ENCODE peak calls at places on chromosomes 12 and 14, in eight cellular contexts. D is K562, N is mucosa of descending colon, O is AG10803, K is GM06990, S is suprapubic skin, G is tibial nerve, W is kidney epithelial cell. Z is an unnamed sample.

GRCh38 chr12:63206908-63207307 is 55.9 kb upstream of the AVPR1A start:
- DNase-seq in O (peak), N (no peak), S (no peak), G (peak), K (no peak), W (peak), D (no peak), Z (no peak)

GRCh38 chr12:78087363-78087675 is 256.6 kb downstream of the NAV3 start:
- DNase-seq in W (no peak), K (no peak), S (no peak), D (no peak), O (peak), G (no peak), N (no peak), Z (no peak)

GRCh38 chr12:124532331-124532750 is 35.1 kb downstream of the NCOR2 start:
- DNase-seq in G (no peak), S (peak), O (no peak), N (no peak), K (no peak), D (no peak), W (no peak), Z (no peak)

GRCh38 chr14:63952053-63952932 is 99.5 kb downstream of the SYNE2 start:
- DNase-seq in N (no peak), W (no peak), O (no peak), D (no peak), G (no peak), S (no peak), K (no peak), Z (no peak)

GRCh38 chr12:1650954-1651353 is 21.9 kb downstream of the WNT5B start:
- DNase-seq in K (no peak), G (no peak), O (no peak), N (no peak), W (no peak), D (no peak), S (no peak), Z (no peak)

GRCh38 chr12:45685680-45686079 is 43.8 kb upstream of the ARID2 start:
- DNase-seq in W (no peak), K (no peak), N (no peak), O (no peak), S (no peak), G (no peak), D (no peak), Z (peak)

GRCh38 chr14:39293629-39294028 is 59.9 kb downstream of the MIA2 start:
- DNase-seq in O (no peak), G (no peak), W (no peak), S (no peak), K (no peak), D (no peak), N (no peak), Z (no peak)

GRCh38 chr12:127231366-127231765 is 1035.6 kb upstream of the TMEM132C start:
- DNase-seq in D (no peak), S (no peak), N (no peak), K (no peak), O (no peak), G (no peak), W (no peak), Z (no peak)

GRCh38 chr12:20547788-20548575 is 147.2 kb upstream of the SLCO1C1 start:
- DNase-seq in G (no peak), D (no peak), O (peak), K (no peak), W (no peak), N (no peak), S (no peak), Z (no peak)

GRCh38 chr12:72017054-72017651 is 78.5 kb downstream of the TPH2 start:
- DNase-seq in W (peak), N (peak), S (peak), O (peak), G (peak), D (peak), K (peak), Z (peak)

GRCh38 chr12:24244231-24244630 is 294.8 kb upstream of the SOX5 start:
- DNase-seq in W (no peak), G (no peak), S (no peak), K (no peak), D (no peak), O (no peak), N (no peak), Z (no peak)

GRCh38 chr12:121657305-121658008 is 12.0 kb downstream of the MORN3 start:
- DNase-seq in G (no peak), W (no peak), S (no peak), O (no peak), N (no peak), K (no peak), D (no peak), Z (no peak)

GRCh38 chr14:36655963-36656768 is 5.5 kb upstream of the PAX9 start:
- DNase-seq in W (no peak), O (no peak), G (no peak), N (peak), K (no peak), S (no peak), D (no peak), Z (no peak)

GRCh38 chr14:29993148-29993547 is 65.5 kb upstream of the PRKD1 start:
- DNase-seq in G (no peak), K (no peak), O (no peak), S (no peak), W (no peak), N (no peak), D (no peak), Z (no peak)

GRCh38 chr12:121697093-121697698 is 15.4 kb upstream of the TMEM120B start:
- DNase-seq in W (no peak), N (no peak), G (no peak), K (no peak), S (no peak), O (peak), D (peak), Z (peak)

GRCh38 chr12:29921307-29921706 is 137.6 kb upstream of the TMTC1 start:
- DNase-seq in K (no peak), G (no peak), D (no peak), N (no peak), W (peak), O (no peak), S (no peak), Z (no peak)

GRCh38 chr14:49984419-49984818 is 91.5 kb downstream of the ARF6 start:
- DNase-seq in W (no peak), G (no peak), N (no peak), S (no peak), D (no peak), K (no peak), O (no peak), Z (no peak)

GRCh38 chr12:64682572-64683277 is 72.4 kb downstream of the RASSF3 start:
- DNase-seq in G (no peak), N (no peak), S (no peak), D (no peak), O (peak), K (no peak), W (no peak), Z (no peak)

GRCh38 chr12:21300632-21301031 is 34.1 kb downstream of the SLCO1A2 start:
- DNase-seq in D (no peak), K (no peak), O (no peak), G (no peak), N (no peak), S (no peak), W (no peak), Z (no peak)

GRCh38 chr12:75715323-75715644 is 203.9 kb upstream of the KRR1 start:
- DNase-seq in O (no peak), K (no peak), G (no peak), S (no peak), W (no peak), D (no peak), N (no peak), Z (no peak)

GRCh38 chr12:92466391-92467305 is 236.1 kb upstream of the PLEKHG7 start:
- DNase-seq in K (peak), O (no peak), D (no peak), S (no peak), G (no peak), W (no peak), N (peak), Z (peak)

GRCh38 chr14:93120952-93121834 is 5.5 kb upstream of the ITPK1 start:
- DNase-seq in N (no peak), G (no peak), D (no peak), O (no peak), W (no peak), S (no peak), K (no peak), Z (no peak)

GRCh38 chr12:31835276-31835882 is 106.6 kb upstream of the AMN1 start:
- DNase-seq in N (no peak), D (no peak), W (no peak), G (no peak), O (no peak), K (no peak), S (no peak), Z (peak)

GRCh38 chr14:63689132-63689531 is 38.7 kb downstream of the SGPP1 start:
- DNase-seq in S (no peak), W (no peak), D (no peak), G (no peak), N (no peak), O (no peak), K (no peak), Z (no peak)

GRCh38 chr14:80602931-80603330 is 338.6 kb downstream of the CEP128 start:
- DNase-seq in K (no peak), D (no peak), G (no peak), W (no peak), S (no peak), N (no peak), O (no peak), Z (no peak)

GRCh38 chr14:80973918-80974317 is 18.5 kb downstream of the TSHR start:
- DNase-seq in W (peak), K (no peak), G (no peak), S (no peak), N (no peak), D (no peak), O (peak), Z (no peak)

GRCh38 chr12:58359084-58359483 is 417.7 kb downstream of the ATP23 start:
- DNase-seq in S (peak), D (no peak), W (no peak), O (peak), K (no peak), G (no peak), N (no peak), Z (no peak)

GRCh38 chr14:95304342-95304741 is 15.4 kb downstream of the CLMN start:
- DNase-seq in N (no peak), K (no peak), S (no peak), G (no peak), W (no peak), D (no peak), O (no peak), Z (no peak)

GRCh38 chr14:85529803-85530574 is at the start of gene FLRT2:
- DNase-seq in S (peak), G (peak), K (no peak), O (peak), D (no peak), N (peak), W (no peak), Z (no peak)
- H3K4me3 ChIP-seq in S (peak), G (peak), K (no peak), O (peak), D (no peak), N (no peak), W (peak), Z (no peak)

GRCh38 chr12:96327889-96328288 is 72.3 kb downstream of the CDK17 start:
- DNase-seq in G (no peak), O (no peak), W (no peak), D (no peak), N (no peak), K (no peak), S (no peak), Z (peak)
- TF ChIP-seq CTCF in G (no peak), O (no peak), W (no peak), D (no peak), N (no peak), K (no peak), S (no peak), Z (no peak)

GRCh38 chr12:54279632-54280400 is at the start of gene CBX5:
- DNase-seq in O (peak), W (peak), D (peak), K (peak), N (peak), S (peak), G (peak), Z (peak)

GRCh38 chr12:54279227-54279631 is 693 bp downstream of the CBX5 start:
- DNase-seq in D (no peak), O (no peak), W (no peak), K (no peak), N (no peak), G (no peak), S (no peak), Z (no peak)

GRCh38 chr12:54276368-54276767 is 3.6 kb downstream of the CBX5 start:
- DNase-seq in S (no peak), K (no peak), N (no peak), D (no peak), O (no peak), G (no peak), W (no peak), Z (peak)

GRCh38 chr12:54280401-54281260 is at the start of gene HNRNPA1:
- DNase-seq in G (peak), O (peak), N (peak), D (peak), W (peak), S (peak), K (peak), Z (peak)

DNA sequence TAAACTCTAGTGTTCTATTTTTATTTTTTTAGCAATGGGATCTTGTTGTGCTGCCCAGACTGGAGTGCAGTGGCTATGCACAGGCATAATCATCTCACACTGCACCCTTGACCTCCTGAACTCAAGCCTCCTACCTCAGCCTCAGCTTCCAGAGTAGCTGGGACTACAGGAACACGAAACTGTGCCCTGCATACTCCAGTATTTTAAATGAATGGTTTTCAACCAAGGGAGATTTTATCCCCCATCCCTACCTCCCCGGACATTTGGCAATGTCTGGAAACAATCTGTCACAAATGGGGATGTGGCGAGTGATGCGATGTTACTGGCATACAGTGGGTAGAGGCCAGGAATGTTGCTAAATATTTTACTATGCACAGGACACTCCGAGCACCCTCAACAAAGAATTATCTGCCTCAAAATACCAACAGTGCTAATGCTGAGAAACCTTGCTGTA is 2.1 kb downstream of the CBX5 start:
- DNase-seq in D (no peak), W (no peak), S (no peak), K (no peak), N (no peak), O (peak), G (no peak), Z (no peak)
- H3K4me3 ChIP-seq in D (peak), W (peak), S (no peak), K (peak), N (no peak), O (peak), G (no peak), Z (peak)

DNA sequence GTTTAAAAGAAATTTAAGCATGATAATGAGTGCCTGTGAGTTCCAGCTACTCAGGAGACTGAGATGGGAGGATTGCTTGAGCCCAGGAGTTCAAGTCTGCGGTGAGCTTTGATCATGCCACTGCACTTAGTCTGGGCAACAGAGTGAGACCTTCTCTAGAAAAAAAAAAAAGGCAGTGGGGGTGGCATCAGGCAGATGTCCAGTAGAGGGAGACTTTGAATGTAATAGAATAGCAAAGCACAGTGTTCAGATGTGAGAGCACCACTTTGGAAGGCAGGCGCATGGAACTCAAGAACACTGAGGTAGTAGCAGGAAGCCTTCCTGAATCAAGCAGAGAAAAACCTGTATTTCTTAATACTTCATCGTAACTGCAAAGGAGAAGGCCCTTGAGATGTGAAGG is 394.5 kb upstream of the GARIN6 start:
- DNase-seq in K (no peak), S (no peak), W (no peak), O (no peak), N (no peak), D (no peak), G (no peak), Z (peak)
- TF ChIP-seq CTCF in K (peak), S (no peak), W (peak), O (no peak), N (no peak), D (no peak), G (no peak), Z (peak)

GRCh38 chr12:107903377-107904061 is 129.0 kb downstream of the ASCL4 start:
- DNase-seq in K (peak), S (no peak), W (no peak), O (no peak), G (peak), N (peak), D (peak), Z (peak)

GRCh38 chr12:107895966-107896365 is 121.5 kb downstream of the ASCL4 start:
- DNase-seq in O (no peak), S (no peak), G (no peak), N (no peak), W (no peak), D (no peak), K (no peak), Z (no peak)

GRCh38 chr12:107894589-107894988 is 120.1 kb downstream of the ASCL4 start:
- DNase-seq in D (no peak), S (no peak), K (no peak), W (no peak), G (no peak), O (no peak), N (no peak), Z (no peak)

DNA sequence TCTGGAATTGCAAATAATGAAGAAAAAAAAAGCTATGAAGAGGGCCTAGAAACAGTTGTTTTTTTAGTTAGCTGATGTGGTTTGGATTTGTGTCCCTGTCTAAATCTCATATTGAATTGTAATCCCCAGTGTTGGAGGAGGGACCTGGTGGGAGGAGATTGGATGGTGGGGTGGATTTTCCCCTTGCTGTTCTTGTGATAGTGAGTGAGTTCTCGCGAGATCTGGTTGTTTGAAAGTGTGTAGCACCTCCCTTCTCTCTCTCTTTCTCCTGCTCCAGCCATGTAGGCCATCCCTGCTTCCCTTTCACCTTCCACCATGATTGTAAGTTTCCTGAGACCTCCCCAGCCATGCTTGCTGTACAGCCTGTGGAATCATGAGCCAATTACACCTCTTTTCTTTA is 126.1 kb downstream of the ASCL4 start:
- DNase-seq in N (no peak), S (no peak), D (no peak), O (no peak), W (no peak), K (no peak), G (no peak), Z (no peak)
- H3K4me3 ChIP-seq in N (no peak), S (no peak), D (peak), O (no peak), W (no peak), K (no peak), G (no peak), Z (no peak)

DNA sequence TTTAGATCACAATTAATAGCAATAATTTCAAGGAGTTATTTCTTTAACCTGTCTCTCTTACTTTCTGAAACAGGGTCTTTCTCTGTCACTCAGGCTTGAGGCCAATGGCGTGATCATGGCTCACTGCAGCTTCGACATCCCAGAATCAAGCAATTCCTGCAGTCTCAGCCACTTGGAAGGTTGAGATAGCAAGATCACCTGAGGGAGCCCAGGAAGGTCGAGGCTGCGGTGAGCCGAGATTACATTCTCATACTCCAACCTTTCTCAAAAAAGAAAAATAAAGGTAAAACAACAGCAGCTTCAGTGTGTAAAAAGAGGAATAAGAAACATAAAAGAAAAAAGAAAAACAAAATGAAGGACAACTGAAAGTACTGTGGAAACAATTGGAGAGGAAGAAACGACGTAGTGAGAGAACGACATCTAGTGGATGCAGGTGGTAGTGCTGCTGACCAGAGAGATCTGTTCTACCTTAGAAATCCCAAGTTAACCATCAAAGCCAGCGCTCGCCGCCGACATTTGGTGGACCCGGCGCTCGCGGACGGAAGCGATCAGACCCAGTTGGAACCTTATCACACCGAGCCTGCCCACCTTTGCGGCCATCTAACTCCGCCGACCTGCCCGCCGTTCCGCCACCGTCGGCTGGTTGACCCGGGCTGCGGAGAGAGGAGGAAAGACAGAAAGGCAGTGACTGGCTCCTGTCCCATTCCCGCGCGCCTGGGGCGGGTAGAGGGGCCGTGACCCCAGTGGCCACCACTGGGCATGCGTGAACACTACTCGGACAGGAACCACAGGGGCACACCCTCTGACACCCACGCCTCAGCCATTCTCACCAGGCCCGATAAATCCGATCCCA is 196.1 kb downstream of the ALG10 start:
- DNase-seq in D (peak), N (peak), G (peak), O (peak), S (no peak), W (no peak), K (peak), Z (peak)
- TF ChIP-seq CTCF in D (peak), N (peak), G (peak), O (peak), S (peak), W (peak), K (peak), Z (peak)

GRCh38 chr14:103330536-103330935 is 3.5 kb upstream of the EIF5 start:
- DNase-seq in S (peak), O (no peak), W (no peak), N (no peak), D (no peak), G (no peak), K (no peak), Z (no peak)
- H3K4me3 ChIP-seq in S (no peak), O (no peak), W (no peak), N (no peak), D (no peak), G (no peak), K (no peak), Z (no peak)

Z was measured in GM12865.